ENCODE peak calls at places on chromosomes 13 and 19, in four cellular contexts. One of them, this sample, is unnamed.
A peak's percentile ranks its signal among the peaks of the same experiment; 100 is the strongest.

GRCh38 chr19:19140476-19140875 is 2.2 kb upstream of the TMEM161A start:
- DNase-seq in H1: no peak
- DNase-seq in GM12878: no peak
- DNase-seq in HepG2: no peak
- DNase-seq in this sample: no peak

GRCh38 chr19:22331521-22331920 is 45.3 kb downstream of the ZNF729 start:
- DNase-seq in H1: no peak
- DNase-seq in GM12878: no peak
- DNase-seq in HepG2: no peak
- DNase-seq in this sample: no peak

GRCh38 chr19:18802354-18802753 is 11.2 kb upstream of the COMP start:
- DNase-seq in HepG2: peak; percentile 50
- DNase-seq in H1: peak; percentile 70
- DNase-seq in GM12878: no peak
- DNase-seq in this sample: peak; percentile 62

GRCh38 chr19:39846678-39847486 is 703 bp upstream of the FBL start:
- DNase-seq in GM12878: no peak
- DNase-seq in H1: no peak
- DNase-seq in HepG2: no peak
- DNase-seq in this sample: peak; percentile 91

GRCh38 chr13:46469064-46469463 is 82.0 kb upstream of the RUBCNL start:
- DNase-seq in GM12878: no peak
- DNase-seq in HepG2: no peak
- DNase-seq in H1: no peak
- DNase-seq in this sample: no peak

GRCh38 chr19:15252398-15253018 is 20.3 kb upstream of the EPHX3 start:
- DNase-seq in GM12878: no peak
- DNase-seq in H1: peak; percentile 61
- DNase-seq in HepG2: no peak
- DNase-seq in this sample: no peak

GRCh38 chr13:36420437-36420891 is 11.8 kb upstream of the CCNA1 start:
- DNase-seq in HepG2: peak; percentile 61
- DNase-seq in H1: peak; percentile 87
- DNase-seq in GM12878: peak; percentile 25
- DNase-seq in this sample: peak; percentile 64

GRCh38 chr13:110349239-110349638 is 42.2 kb downstream of the COL4A2 start:
- DNase-seq in H1: no peak
- DNase-seq in GM12878: no peak
- DNase-seq in HepG2: no peak
- DNase-seq in this sample: no peak

GRCh38 chr19:8224394-8225145 is 15.4 kb downstream of the CERS4 start:
- DNase-seq in HepG2: no peak
- DNase-seq in H1: no peak
- DNase-seq in GM12878: no peak
- DNase-seq in this sample: no peak

GRCh38 chr13:113041293-113041690 is 64.3 kb upstream of the F7 start:
- DNase-seq in GM12878: no peak
- DNase-seq in H1: no peak
- DNase-seq in HepG2: no peak
- DNase-seq in this sample: no peak

GRCh38 chr19:17178291-17178690 is 36.9 kb upstream of the USE1 start:
- DNase-seq in GM12878: no peak
- DNase-seq in H1: no peak
- DNase-seq in HepG2: no peak
- DNase-seq in this sample: no peak

GRCh38 chr19:49340069-49340864 is 5.1 kb downstream of the CD37 start:
- DNase-seq in H1: peak; percentile 75
- DNase-seq in GM12878: peak; percentile 93
- DNase-seq in HepG2: peak; percentile 78
- DNase-seq in this sample: peak; percentile 85

GRCh38 chr13:91375119-91375729 is 23.2 kb upstream of the GPC5 start:
- DNase-seq in H1: no peak
- DNase-seq in GM12878: no peak
- DNase-seq in HepG2: no peak
- DNase-seq in this sample: peak; percentile 79

GRCh38 chr13:22665531-22665930 is 515.2 kb upstream of the SGCG start:
- DNase-seq in GM12878: no peak
- DNase-seq in HepG2: no peak
- DNase-seq in H1: no peak
- DNase-seq in this sample: no peak

GRCh38 chr13:22662771-22663170 is 518.0 kb upstream of the SGCG start:
- DNase-seq in H1: no peak
- DNase-seq in HepG2: no peak
- DNase-seq in GM12878: no peak
- DNase-seq in this sample: no peak
- TF ChIP-seq EP300 in H1: no peak
- TF ChIP-seq EP300 in HepG2: no peak
- TF ChIP-seq EP300 in GM12878: no peak
- TF ChIP-seq EP300 in this sample: no peak

GRCh38 chr19:32976223-32976805 is 4.3 kb downstream of the FAAP24 start:
- DNase-seq in GM12878: no peak
- DNase-seq in HepG2: peak; percentile 52
- DNase-seq in H1: peak; percentile 89
- DNase-seq in this sample: peak; percentile 56

GRCh38 chr19:32971715-32972540 is at the start of the genes CEP89 and FAAP24:
- DNase-seq in H1: peak; percentile 99
- DNase-seq in GM12878: peak; percentile 100
- DNase-seq in HepG2: peak; percentile 98
- DNase-seq in this sample: peak; percentile 99

DNA sequence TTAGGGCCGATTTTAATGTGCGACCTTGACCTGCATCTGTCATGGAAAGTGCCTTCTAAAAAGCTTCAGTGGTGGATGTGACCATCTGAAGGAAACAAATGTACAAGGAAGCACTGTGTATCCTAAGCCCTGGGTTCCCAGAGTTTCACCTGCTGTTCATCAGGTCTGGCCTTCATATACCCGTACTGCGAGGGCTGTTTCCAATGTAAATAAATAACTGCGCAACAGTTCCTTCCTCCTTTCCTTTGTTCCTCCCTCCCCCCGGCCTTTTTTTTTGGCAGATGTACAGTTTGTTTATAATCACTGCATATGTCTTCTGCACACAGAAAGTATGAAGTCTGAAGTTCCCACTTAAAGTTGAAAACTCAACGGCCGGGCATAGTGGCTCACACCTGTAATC is 5.2 kb downstream of the FAAP24 start:
- DNase-seq in GM12878: no peak
- DNase-seq in HepG2: no peak
- DNase-seq in H1: no peak
- DNase-seq in this sample: no peak
- TF ChIP-seq ATF2 in GM12878: no peak
- TF ChIP-seq ATF2 in HepG2: no peak
- TF ChIP-seq ATF2 in H1: no peak
- TF ChIP-seq ATF2 in this sample: no peak

GRCh38 chr19:574658-575526 is 2.5 kb downstream of the BSG start:
- DNase-seq in GM12878: peak; percentile 28
- DNase-seq in H1: no peak
- DNase-seq in HepG2: peak; percentile 35
- DNase-seq in this sample: peak; percentile 90

GRCh38 chr19:570315-570714 is 2.1 kb upstream of the BSG start:
- DNase-seq in HepG2: no peak
- DNase-seq in H1: no peak
- DNase-seq in GM12878: no peak
- DNase-seq in this sample: peak; percentile 60

GRCh38 chr19:571127-571974 is 1.0 kb upstream of the BSG start:
- DNase-seq in GM12878: peak; percentile 25
- DNase-seq in H1: peak; percentile 77
- DNase-seq in HepG2: peak; percentile 61
- DNase-seq in this sample: peak; percentile 51

GRCh38 chr19:572891-573825 is 762 bp downstream of the BSG start:
- DNase-seq in GM12878: no peak
- DNase-seq in HepG2: no peak
- DNase-seq in H1: no peak
- DNase-seq in this sample: no peak

GRCh38 chr19:572140-572890 is at the start of gene BSG:
- DNase-seq in HepG2: peak; percentile 94
- DNase-seq in GM12878: peak; percentile 88
- DNase-seq in H1: peak; percentile 97
- DNase-seq in this sample: peak; percentile 93
- TF ChIP-seq EP300 in HepG2: no peak
- TF ChIP-seq EP300 in GM12878: no peak
- TF ChIP-seq EP300 in H1: no peak
- TF ChIP-seq EP300 in this sample: peak; percentile 49

GRCh38 chr19:28393574-28394336 is 819.2 kb downstream of the UQCRFS1 start:
- DNase-seq in H1: no peak
- DNase-seq in GM12878: no peak
- DNase-seq in HepG2: no peak
- DNase-seq in this sample: no peak

GRCh38 chr19:28397311-28397710 is 815.6 kb downstream of the UQCRFS1 start:
- DNase-seq in GM12878: no peak
- DNase-seq in H1: no peak
- DNase-seq in HepG2: no peak
- DNase-seq in this sample: no peak

GRCh38 chr19:28394705-28395104 is 818.2 kb downstream of the UQCRFS1 start:
- DNase-seq in H1: no peak
- DNase-seq in HepG2: no peak
- DNase-seq in GM12878: no peak
- DNase-seq in this sample: no peak

GRCh38 chr19:28399187-28399586 is 813.8 kb downstream of the UQCRFS1 start:
- DNase-seq in H1: no peak
- DNase-seq in GM12878: no peak
- DNase-seq in HepG2: no peak
- DNase-seq in this sample: no peak

DNA sequence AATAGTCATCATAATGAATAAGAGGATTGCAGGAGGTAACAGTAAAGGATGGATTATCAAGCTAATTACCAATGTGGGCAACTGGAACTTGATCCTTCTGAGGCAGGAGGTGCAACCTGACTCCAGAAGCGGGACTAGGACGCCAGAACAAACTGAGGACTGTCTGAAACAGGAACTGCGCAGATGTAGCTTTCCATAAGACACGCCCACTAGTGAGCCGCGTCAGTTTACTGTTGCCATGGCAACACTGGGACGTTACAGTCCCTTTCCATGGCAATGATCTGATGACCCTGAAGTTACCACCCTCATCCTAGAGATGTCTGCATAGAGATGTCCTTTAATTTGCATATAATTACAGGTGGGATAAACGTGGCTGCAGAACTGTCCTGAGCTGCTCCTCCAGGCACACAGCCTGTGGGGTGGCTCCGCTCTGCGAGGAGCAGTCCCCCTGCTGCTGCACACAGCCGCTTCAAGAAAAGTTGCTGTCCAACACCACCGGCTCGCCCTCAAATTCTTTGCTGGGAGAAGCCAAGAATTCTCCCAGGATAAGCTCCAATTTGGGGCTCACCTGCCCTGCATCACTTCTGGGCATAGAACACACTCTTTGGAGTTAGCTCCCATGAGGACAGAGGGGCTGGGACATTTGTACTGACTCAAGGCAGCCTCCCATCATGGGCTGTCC is 816.6 kb downstream of the UQCRFS1 start:
- DNase-seq in HepG2: no peak
- DNase-seq in GM12878: no peak
- DNase-seq in H1: no peak
- DNase-seq in this sample: peak; percentile 31
- TF ChIP-seq ATF2 in HepG2: no peak
- TF ChIP-seq ATF2 in GM12878: no peak
- TF ChIP-seq ATF2 in H1: no peak
- TF ChIP-seq ATF2 in this sample: no peak

DNA sequence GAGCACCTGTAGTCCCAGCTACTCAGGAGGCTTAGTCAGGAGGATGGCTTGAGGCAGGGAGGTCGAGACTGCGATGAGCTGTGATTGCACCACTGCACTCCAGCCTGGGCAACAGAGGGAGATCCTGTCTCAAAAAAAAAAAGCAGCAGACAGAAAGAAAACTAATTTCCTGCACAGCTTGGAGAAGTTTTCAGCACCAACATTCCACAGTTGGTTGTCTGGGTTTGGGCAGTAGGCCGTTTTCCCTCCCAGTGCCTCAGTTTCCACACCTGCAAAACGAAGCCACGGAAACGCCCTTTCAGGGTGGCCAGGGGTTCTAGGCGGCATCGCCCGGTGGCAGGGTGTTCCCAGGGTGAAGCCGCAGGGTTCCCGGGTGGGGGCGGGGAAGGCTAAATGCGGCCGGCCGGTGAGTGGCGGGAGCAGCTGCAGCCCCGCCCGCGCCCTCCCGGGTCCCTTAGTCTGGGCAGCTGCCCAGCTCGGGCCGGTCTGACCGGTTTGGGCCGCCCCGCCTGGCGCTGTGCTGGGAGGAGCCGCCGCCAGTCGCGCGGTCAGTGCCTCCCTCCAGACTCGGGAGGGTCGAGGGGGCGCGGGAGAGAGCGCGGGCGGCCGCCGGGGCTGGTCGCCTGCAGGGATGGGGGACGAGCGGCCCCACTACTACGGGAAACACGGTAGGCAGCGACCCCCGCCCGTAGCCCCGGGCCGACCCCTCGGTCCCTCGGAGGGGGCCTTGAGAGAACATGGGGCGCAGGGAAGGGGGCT is at the start of gene SLC44A2:
- DNase-seq in GM12878: no peak
- DNase-seq in H1: peak; percentile 90
- DNase-seq in HepG2: no peak
- DNase-seq in this sample: peak; percentile 63
- TF ChIP-seq EP300 in GM12878: no peak
- TF ChIP-seq EP300 in H1: no peak
- TF ChIP-seq EP300 in HepG2: no peak
- TF ChIP-seq EP300 in this sample: no peak

DNA sequence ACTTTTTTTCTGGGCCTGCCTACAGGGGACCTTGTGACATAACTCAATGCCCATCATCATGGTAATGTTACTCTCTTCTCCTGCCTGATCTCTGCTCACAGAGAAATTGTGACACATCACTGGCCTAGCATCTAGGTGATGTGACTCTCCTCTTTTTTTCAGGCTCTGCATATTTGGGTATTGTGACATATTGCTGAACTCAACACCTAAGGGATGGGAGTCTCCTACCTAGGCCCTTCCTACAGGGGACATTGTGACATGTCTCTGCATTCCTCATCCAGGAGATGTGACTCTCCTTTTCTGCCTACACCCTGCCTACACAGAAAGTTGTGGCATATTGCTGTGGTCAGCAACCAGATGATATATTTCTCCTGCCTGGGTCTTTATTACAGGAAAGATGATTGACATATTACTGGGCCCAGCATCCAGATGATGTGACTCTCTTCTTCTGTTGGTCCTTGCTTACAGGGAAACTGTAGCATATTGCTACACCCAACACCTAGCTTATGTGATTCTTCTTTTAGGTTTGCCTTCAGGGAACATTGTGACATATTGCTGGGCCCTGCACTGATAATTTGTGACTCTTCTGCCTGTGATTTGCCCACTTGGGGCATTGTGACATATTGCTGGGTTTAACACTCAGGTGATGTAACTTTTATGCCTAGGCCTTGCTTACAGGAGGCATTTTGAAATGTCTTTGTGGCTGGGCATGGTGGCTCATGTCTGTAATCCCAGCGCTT is 21.0 kb upstream of the ZNF254 start:
- DNase-seq in GM12878: no peak
- DNase-seq in H1: no peak
- DNase-seq in HepG2: no peak
- DNase-seq in this sample: no peak
- TF ChIP-seq ATF2 in GM12878: no peak
- TF ChIP-seq ATF2 in H1: no peak
- TF ChIP-seq ATF2 in HepG2: no peak
- TF ChIP-seq ATF2 in this sample: no peak

DNA sequence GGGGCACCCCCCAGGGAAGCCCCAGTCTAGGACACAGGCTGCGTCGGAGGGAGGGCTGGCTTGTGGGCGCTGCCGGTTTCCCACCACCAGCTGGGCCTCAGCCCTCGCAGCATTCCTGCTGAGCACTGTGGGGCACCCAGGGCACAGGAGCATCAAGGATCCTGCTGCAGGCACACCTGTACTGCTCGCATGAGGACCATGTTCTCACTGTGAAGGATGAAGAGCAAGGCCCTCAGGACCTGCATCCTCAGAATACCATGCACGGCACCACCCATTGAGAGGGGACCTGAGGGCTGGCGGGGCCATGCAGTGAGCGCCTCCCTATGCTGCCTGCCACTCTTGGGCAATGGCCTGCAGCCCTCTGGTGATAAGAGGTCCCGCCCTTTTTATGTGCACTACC is 31.4 kb downstream of the TUBA3C start:
- DNase-seq in HepG2: no peak
- DNase-seq in H1: no peak
- DNase-seq in GM12878: no peak
- DNase-seq in this sample: no peak
- TF ChIP-seq EP300 in HepG2: no peak
- TF ChIP-seq EP300 in H1: no peak
- TF ChIP-seq EP300 in GM12878: no peak
- TF ChIP-seq EP300 in this sample: no peak

This sample was measured in K562.